ENCODE peak calls at places on chromosomes 7 and 10, in seven cellular contexts. H is M059J; F is H7; L is Calu3; Z is naive thymus-derived CD4-positive, alpha-beta T cell; O is fibroblast of the conjunctiva; S is stimulated activated CD4-positive, alpha-beta T cell treated with anti-CD3 and anti-CD28 coated beads, Interleukin-1b, Interleukin-23, amount 100 ng/mL, for 1 hour. M is an unnamed sample.
A peak's percentile ranks its signal among the peaks of the same experiment; 100 is the strongest.

GRCh38 chr7:43211276-43211675 is 98.8 kb downstream of the HECW1 start:
- DNase-seq in H (peak; percentile 22), F (peak; percentile 57), L (peak; percentile 36), S (no peak), Z (no peak), O (no peak), M (no peak)

GRCh38 chr7:17944720-17945119 is 4.4 kb upstream of the SNX13 start:
- DNase-seq in L (no peak), F (peak; percentile 17), H (no peak), S (no peak), O (no peak), Z (no peak), M (no peak)

GRCh38 chr10:73968101-73968515 is 29.8 kb upstream of the VCL start:
- DNase-seq in Z (no peak), H (peak; percentile 70), O (no peak), F (no peak), S (no peak), L (no peak), M (no peak)

GRCh38 chr10:4533626-4534025 is 292.4 kb upstream of the AKR1E2 start:
- DNase-seq in S (no peak), F (no peak), Z (no peak), O (peak; percentile 42), H (no peak), L (no peak), M (no peak)

GRCh38 chr7:150439926-150440325 is 10.5 kb upstream of the GIMAP8 start:
- DNase-seq in H (peak; percentile 27), L (no peak), F (no peak), Z (no peak), S (no peak), O (no peak), M (no peak)

GRCh38 chr7:100034871-100035510 is 14.6 kb upstream of the ZSCAN21 start:
- DNase-seq in L (no peak), S (no peak), H (peak; percentile 21), F (no peak), O (no peak), Z (no peak), M (no peak)

GRCh38 chr7:141304291-141304690 is 230.4 kb downstream of the TMEM178B start:
- DNase-seq in L (no peak), O (no peak), H (no peak), F (no peak), S (no peak), Z (no peak), M (no peak)

GRCh38 chr7:29243777-29244655 is 49.4 kb downstream of the CHN2 start:
- DNase-seq in F (peak; percentile 65), H (no peak), L (peak; percentile 27), S (no peak), Z (no peak), O (no peak), M (no peak)

M was measured in thoracic aorta.